ENCODE peak calls at places on chromosomes 5 and 9, in six cellular contexts. T is GM23248, I is suprapubic skin, L is brain microvascular endothelial cell, V is gastrocnemius medialis, O is PC-3. G is an unnamed sample. For H3K36me3 and H3K27me3, the result is how much of the 10 kb centered on the place peaks cover.

GRCh38 chr5:170741801-170742200 is 41.7 kb upstream of the GABRP start:
- DNase-seq in I (no peak), O (no peak), V (no peak), T (no peak), L (no peak), G (no peak)

GRCh38 chr9:85741112-85741874 is 461 bp downstream of the AGTPBP1 start:
- DNase-seq in T (peak), O (peak), V (no peak), I (peak), L (no peak), G (peak)

GRCh38 chr5:107671742-107672211 is 1.0 kb upstream of the EFNA5 start:
- DNase-seq in I (no peak), V (no peak), L (peak), T (peak), O (peak), G (peak)

GRCh38 chr5:25412116-25412661 is 767.4 kb upstream of the CDH10 start:
- DNase-seq in I (no peak), L (no peak), V (no peak), O (no peak), T (no peak), G (no peak)

GRCh38 chr5:134477462-134478245 is 47.8 kb upstream of the JADE2 start:
- DNase-seq in V (no peak), I (peak), T (peak), L (peak), O (peak), G (peak)

GRCh38 chr5:156182174-156182967 is 144.6 kb upstream of the SGCD start:
- DNase-seq in T (peak), I (no peak), L (no peak), O (no peak), V (no peak), G (peak)

GRCh38 chr9:97981828-97982164 is 1.3 kb upstream of the ANP32B start:
- DNase-seq in T (peak), O (no peak), I (no peak), L (no peak), V (no peak), G (no peak)

GRCh38 chr5:999724-1000123 is 8.9 kb upstream of the NKD2 start:
- DNase-seq in O (no peak), T (no peak), I (peak), V (no peak), L (no peak), G (no peak)

GRCh38 chr9:95133351-95133724 is 184.2 kb downstream of the FANCC start:
- DNase-seq in I (no peak), L (no peak), T (no peak), V (no peak), O (no peak), G (no peak)

GRCh38 chr5:72556351-72557146 is 49.3 kb upstream of the ZNF366 start:
- DNase-seq in O (peak), T (peak), L (peak), V (no peak), I (peak), G (peak)

GRCh38 chr9:79581388-79581787 is 9.6 kb downstream of the TLE4 start:
- DNase-seq in I (no peak), V (no peak), O (no peak), T (peak), L (peak), G (no peak)

GRCh38 chr5:55708732-55709131 is 3.4 kb downstream of the SLC38A9 start:
- DNase-seq in O (peak), T (peak), I (no peak), L (no peak), V (no peak), G (no peak)

GRCh38 chr9:134981829-134982228 is 64.1 kb upstream of the FCN1 start:
- DNase-seq in L (no peak), V (no peak), I (peak), T (no peak), O (no peak), G (no peak)

GRCh38 chr5:133702773-133703770 is 90.7 kb upstream of the FSTL4 start:
- DNase-seq in T (no peak), I (peak), L (no peak), O (no peak), V (no peak), G (no peak)

GRCh38 chr5:143316844-143317631 is 86.4 kb downstream of the NR3C1 start:
- DNase-seq in L (peak), I (no peak), V (no peak), O (peak), T (peak), G (no peak)

GRCh38 chr9:121744002-121744686 is 92.7 kb downstream of the DAB2IP start:
- DNase-seq in L (peak), T (peak), I (no peak), V (peak), O (peak), G (no peak)

GRCh38 chr5:125272364-125272763 is 525.9 kb upstream of the ZNF608 start:
- DNase-seq in I (no peak), O (no peak), T (no peak), V (no peak), L (no peak), G (no peak)

GRCh38 chr5:87393331-87393730 is 19.4 kb downstream of the CCNH start:
- DNase-seq in T (peak), L (no peak), V (no peak), O (peak), I (no peak), G (no peak)

GRCh38 chr5:176596689-176597416 is 13.1 kb downstream of the GPRIN1 start:
- DNase-seq in V (no peak), T (peak), L (no peak), I (no peak), O (no peak), G (no peak)

GRCh38 chr5:167207081-167207480 is 1084.4 kb upstream of the WWC1 start:
- DNase-seq in I (no peak), L (no peak), V (no peak), T (no peak), O (no peak), G (peak)

GRCh38 chr5:50722223-50722622 is 55.8 kb downstream of the PARP8 start:
- DNase-seq in O (no peak), T (no peak), L (no peak), I (no peak), V (no peak), G (no peak)

GRCh38 chr9:107471562-107471961 is 18.0 kb downstream of the KLF4 start:
- DNase-seq in I (no peak), O (no peak), T (no peak), V (no peak), L (no peak), G (no peak)

GRCh38 chr9:116975119-116975518 is 288.0 kb downstream of the TRIM32 start:
- DNase-seq in V (no peak), T (no peak), O (no peak), L (no peak), I (no peak), G (no peak)

GRCh38 chr9:69466151-69466550 is 141.1 kb downstream of the ENTREP1 start:
- DNase-seq in T (peak), L (no peak), O (no peak), V (no peak), I (no peak), G (no peak)

DNA sequence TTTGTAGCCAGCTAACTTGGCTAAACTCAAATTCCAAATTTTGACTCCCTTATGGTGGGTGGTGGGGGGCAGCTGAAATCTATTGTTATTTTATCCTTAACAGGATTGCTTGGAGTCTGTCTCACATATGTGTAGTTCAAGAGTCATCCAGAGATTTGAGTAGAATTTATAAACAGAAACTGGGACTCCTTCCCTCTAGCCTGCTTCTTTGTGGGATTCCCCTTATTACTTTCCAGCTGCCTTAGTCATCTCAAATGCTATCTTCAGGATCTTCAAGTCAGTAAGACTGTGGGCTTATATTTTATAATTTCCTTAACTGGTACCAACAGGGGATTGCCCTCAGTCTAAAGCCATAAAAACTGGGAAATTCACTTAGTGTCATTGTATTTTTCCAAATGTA is 55.5 kb downstream of the NNT start:
- DNase-seq in O (peak), I (no peak), T (peak), L (peak), V (no peak), G (peak)
- H3K36me3 ChIP-seq in O (under half), I (half or more), T (under half), L (under half), V (under half), G (half or more)

GRCh38 chr5:158998911-158999705 is 100.6 kb downstream of the EBF1 start:
- DNase-seq in O (no peak), V (no peak), T (peak), I (no peak), L (no peak), G (no peak)
- H3K4me3 ChIP-seq in O (no peak), V (no peak), T (peak), I (no peak), L (no peak), G (peak)

GRCh38 chr9:21974542-21975409 is 19.4 kb downstream of the CDKN2A start:
- DNase-seq in V (no peak), T (peak), I (no peak), L (peak), O (no peak), G (no peak)

GRCh38 chr9:21970001-21970799 is 24.0 kb downstream of the CDKN2A start:
- DNase-seq in V (no peak), T (no peak), L (no peak), O (no peak), I (no peak), G (no peak)

GRCh38 chr9:21974230-21974541 is 20.0 kb downstream of the CDKN2A start:
- DNase-seq in I (no peak), L (no peak), V (no peak), T (no peak), O (no peak), G (no peak)

GRCh38 chr9:21970800-21971620 is 23.2 kb downstream of the CDKN2A start:
- DNase-seq in O (no peak), I (no peak), T (peak), L (no peak), V (no peak), G (no peak)

GRCh38 chr9:21972361-21972760 is 21.8 kb downstream of the CDKN2A start:
- DNase-seq in L (no peak), V (no peak), T (no peak), I (no peak), O (no peak), G (no peak)
- H3K27me3 ChIP-seq in L (under half), V (half or more), T (half or more), I (half or more), O (under half), G (under half)

DNA sequence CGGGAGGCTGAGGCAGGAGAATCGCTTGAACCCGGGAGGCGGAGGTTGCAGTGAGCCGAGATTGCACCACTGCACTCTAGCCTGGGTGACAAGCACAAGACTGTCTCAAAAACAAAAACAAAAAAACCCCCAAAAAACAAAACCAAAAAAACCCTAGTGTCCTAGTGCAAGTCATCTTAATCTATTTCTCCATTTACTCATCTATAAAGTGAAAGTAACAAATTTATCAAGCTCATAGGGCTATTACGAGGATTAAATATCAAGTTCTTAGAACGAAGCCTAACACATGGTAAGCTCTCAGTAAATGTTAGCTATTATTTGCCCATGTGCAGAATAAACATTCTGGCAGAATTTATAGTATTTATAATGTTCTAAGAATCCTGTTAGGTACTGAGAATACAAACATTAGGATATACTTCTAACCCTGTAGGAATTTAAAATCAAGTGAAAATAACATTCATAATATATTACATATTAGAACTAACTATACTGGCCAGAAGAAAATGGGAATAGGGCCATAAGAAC is 45.0 kb downstream of the GOLPH3 start:
- DNase-seq in V (no peak), T (no peak), I (no peak), L (no peak), O (no peak), G (no peak)
- H3K36me3 ChIP-seq in V (under half), T (under half), I (under half), L (under half), O (under half), G (under half)

GRCh38 chr5:36740259-36740898 is 134.0 kb downstream of the SLC1A3 start:
- DNase-seq in L (no peak), T (no peak), V (no peak), I (no peak), O (no peak), G (no peak)

GRCh38 chr5:36744678-36745659 is 131.6 kb upstream of the NIPBL start:
- DNase-seq in V (peak), O (peak), T (peak), I (peak), L (peak), G (peak)

GRCh38 chr5:36739751-36740221 is 133.4 kb downstream of the SLC1A3 start:
- DNase-seq in O (peak), V (no peak), T (peak), I (no peak), L (peak), G (peak)

GRCh38 chr5:36744041-36744677 is 132.4 kb upstream of the NIPBL start:
- DNase-seq in L (peak), V (no peak), I (no peak), O (peak), T (peak), G (no peak)

GRCh38 chr5:36741138-36741537 is 134.7 kb downstream of the SLC1A3 start:
- DNase-seq in V (no peak), O (no peak), T (no peak), I (no peak), L (no peak), G (no peak)
- H3K4me3 ChIP-seq in V (no peak), O (no peak), T (no peak), I (no peak), L (no peak), G (no peak)